ENCODE peak calls at places on chromosomes 3 and 15, in nine cellular contexts. Q, O, L, Z, Y, D, B, T and F are unnamed samples.

GRCh38 chr3:113631143-113631542 is 65.3 kb downstream of the USF3 start:
- DNase-seq in D (no peak), B (no peak), O (no peak), Z (no peak), L (no peak), Y (no peak), T (no peak), Q (no peak), F (no peak)

GRCh38 chr3:30604566-30604965 is 1.8 kb upstream of the TGFBR2 start:
- DNase-seq in D (no peak), T (no peak), B (no peak), Q (no peak), Y (no peak), O (no peak), Z (no peak), L (no peak), F (no peak)

GRCh38 chr3:70120360-70120966 is 120.9 kb downstream of the SAMMSON start:
- DNase-seq in Y (peak), B (peak), L (peak), Z (peak), O (no peak), D (no peak), Q (peak), T (no peak), F (peak)

GRCh38 chr15:82058517-82059204 is 12.8 kb upstream of the MEX3B start:
- DNase-seq in B (no peak), O (no peak), T (no peak), L (no peak), Z (no peak), Q (no peak), D (no peak), Y (no peak), F (no peak)

GRCh38 chr3:25594007-25594502 is 70.7 kb downstream of the TOP2B start:
- DNase-seq in T (no peak), B (no peak), D (no peak), Z (no peak), Y (peak), O (peak), L (no peak), Q (peak), F (no peak)

GRCh38 chr15:89018235-89018634 is 70.0 kb upstream of the ABHD2 start:
- DNase-seq in D (no peak), Z (no peak), Q (peak), Y (peak), T (no peak), L (no peak), O (peak), B (no peak), F (peak)

GRCh38 chr15:89490550-89491315 is 5.7 kb downstream of the RHCG start:
- DNase-seq in L (no peak), O (no peak), Q (no peak), D (no peak), T (no peak), Z (peak), Y (no peak), B (no peak), F (no peak)

GRCh38 chr3:107488942-107489341 is 33.8 kb upstream of the BBX start:
- DNase-seq in T (no peak), Z (no peak), Y (no peak), D (no peak), Q (peak), B (no peak), L (no peak), O (no peak), F (no peak)

GRCh38 chr3:148466143-148466542 is 231.6 kb upstream of the AGTR1 start:
- DNase-seq in T (no peak), O (no peak), Y (peak), B (no peak), L (no peak), D (no peak), Z (no peak), Q (peak), F (no peak)

GRCh38 chr3:53079791-53080555 is 34.1 kb upstream of the SFMBT1 start:
- DNase-seq in D (no peak), Y (no peak), Z (peak), O (peak), B (no peak), T (no peak), Q (no peak), L (no peak), F (peak)

GRCh38 chr15:67823371-67824156 is 1.7 kb upstream of the SKOR1 start:
- DNase-seq in L (peak), Q (no peak), Y (no peak), T (no peak), O (no peak), Z (peak), D (no peak), B (no peak), F (no peak)

GRCh38 chr15:68764090-68764489 is 56.6 kb downstream of the ANP32A start:
- DNase-seq in B (no peak), Y (no peak), D (no peak), T (no peak), Q (no peak), L (no peak), O (no peak), Z (no peak), F (no peak)

GRCh38 chr3:19216669-19217337 is 68.5 kb downstream of the KCNH8 start:
- DNase-seq in Q (no peak), Y (no peak), Z (no peak), D (no peak), O (peak), L (no peak), T (no peak), B (no peak), F (peak)

GRCh38 chr3:42507252-42507651 is 4.8 kb downstream of the VIPR1 start:
- DNase-seq in L (no peak), T (no peak), B (no peak), Q (no peak), D (no peak), Z (peak), Y (peak), O (no peak), F (peak)

GRCh38 chr3:126537730-126538281 is 13.9 kb downstream of the CHST13 start:
- DNase-seq in Q (no peak), D (no peak), B (no peak), Z (peak), L (no peak), T (no peak), Y (no peak), O (no peak), F (peak)

GRCh38 chr3:102614580-102614979 is 179.8 kb downstream of the ZPLD1 start:
- DNase-seq in L (no peak), D (no peak), Q (no peak), O (no peak), Y (no peak), B (no peak), Z (no peak), T (no peak), F (no peak)

GRCh38 chr3:44072601-44073540 is 168.8 kb upstream of the TOPAZ1 start:
- DNase-seq in O (no peak), T (no peak), Q (no peak), Y (no peak), Z (no peak), D (no peak), B (no peak), L (no peak), F (no peak)

GRCh38 chr15:43440721-43441281 is 52.2 kb downstream of the TP53BP1 start:
- DNase-seq in D (peak), Q (peak), O (peak), T (no peak), L (peak), B (peak), Z (no peak), Y (peak), F (peak)

GRCh38 chr3:106329505-106329904 is 460.7 kb upstream of the CBLB start:
- DNase-seq in D (no peak), Q (no peak), B (no peak), Z (no peak), L (no peak), O (no peak), Y (no peak), T (no peak), F (no peak)

GRCh38 chr15:75067123-75067854 is 43.9 kb downstream of the PPCDC start:
- DNase-seq in Z (no peak), B (peak), L (no peak), T (no peak), D (no peak), Y (peak), O (no peak), Q (peak), F (no peak)

GRCh38 chr15:65646486-65646885 is 24.7 kb downstream of the SLC24A1 start:
- DNase-seq in Z (no peak), D (no peak), T (no peak), L (no peak), Q (peak), Y (peak), O (no peak), B (no peak), F (no peak)

GRCh38 chr15:98953000-98953776 is 54.4 kb downstream of the PGPEP1L start:
- DNase-seq in Q (no peak), B (peak), D (no peak), T (no peak), O (peak), Z (no peak), L (no peak), Y (no peak), F (no peak)

GRCh38 chr3:156750874-156751245 is 75.3 kb upstream of the LEKR1 start:
- DNase-seq in D (no peak), B (no peak), Y (peak), Z (no peak), L (no peak), Q (peak), T (no peak), O (no peak), F (no peak)

GRCh38 chr3:15428539-15428938 is 1.1 kb downstream of the EAF1 start:
- DNase-seq in L (no peak), O (no peak), D (peak), Y (peak), T (no peak), B (peak), Z (no peak), Q (peak), F (no peak)

GRCh38 chr15:84702961-84703482 is 12.9 kb downstream of the SEC11A start:
- DNase-seq in T (no peak), Z (no peak), Q (peak), O (peak), B (no peak), Y (peak), L (no peak), D (no peak), F (no peak)

GRCh38 chr3:161852744-161853143 is 356.1 kb downstream of the OTOL1 start:
- DNase-seq in T (no peak), Y (no peak), L (no peak), Q (no peak), O (no peak), D (no peak), B (no peak), Z (no peak), F (peak)

GRCh38 chr3:182618085-182618732 is 175.1 kb upstream of the ATP11B start:
- DNase-seq in B (no peak), Y (peak), D (no peak), Z (no peak), L (no peak), O (no peak), Q (peak), T (no peak), F (no peak)

GRCh38 chr3:112818289-112818688 is 28.4 kb downstream of the CD200R1L start:
- DNase-seq in L (no peak), D (no peak), Y (no peak), O (no peak), T (no peak), Z (no peak), B (no peak), Q (peak), F (no peak)

GRCh38 chr15:48437178-48437577 is 105.9 kb downstream of the DUT start:
- DNase-seq in B (no peak), L (no peak), T (no peak), Y (peak), O (no peak), D (no peak), Q (peak), Z (no peak), F (no peak)

GRCh38 chr3:125154800-125155269 is 57.7 kb downstream of the SLC12A8 start:
- DNase-seq in D (no peak), O (no peak), Y (no peak), L (no peak), Q (no peak), Z (no peak), T (no peak), B (peak), F (no peak)

GRCh38 chr3:193554790-193555189 is at the start of gene ATP13A4:
- DNase-seq in O (no peak), Q (no peak), Z (no peak), D (no peak), L (no peak), B (no peak), Y (no peak), T (no peak), F (no peak)

GRCh38 chr3:186374370-186374769 is 12.3 kb upstream of the DGKG start:
- DNase-seq in T (no peak), B (no peak), O (no peak), D (no peak), Y (no peak), Z (no peak), L (no peak), Q (no peak), F (no peak)

GRCh38 chr3:141651405-141651804 is 86.7 kb upstream of the RNF7 start:
- DNase-seq in Z (no peak), O (no peak), D (no peak), L (no peak), Q (no peak), T (no peak), Y (no peak), B (no peak), F (no peak)